ENCODE peak calls at places on chromosomes 2 and 18, in seven cellular contexts. V is NCI-H526, W is ascending aorta, H is MG63, P is right cardiac atrium, L is DMS53, F is RWPE1. U is an unnamed sample.

GRCh38 chr2:173555833-173556232 is 201.2 kb downstream of the CDCA7 start:
- DNase-seq in V (peak; percentile 14), W (no peak), H (no peak), P (no peak), L (peak; percentile 28), F (no peak), U (peak; percentile 66)

GRCh38 chr2:46239175-46239846 is 57.9 kb upstream of the EPAS1 start:
- DNase-seq in V (no peak), W (no peak), H (no peak), P (no peak), L (peak; percentile 32), F (no peak), U (no peak)

GRCh38 chr18:59140287-59140885 is 702 bp downstream of the SEC11C start:
- DNase-seq in V (no peak), W (no peak), H (peak; percentile 5), P (no peak), L (peak; percentile 79), F (peak; percentile 34), U (peak; percentile 86)

GRCh38 chr2:27020337-27020948 is 12.3 kb upstream of the TMEM214 start:
- DNase-seq in V (no peak), W (no peak), H (no peak), P (peak; percentile 84), L (no peak), F (no peak), U (no peak)

GRCh38 chr2:170505631-170506270 is 209.4 kb upstream of the SP5 start:
- DNase-seq in V (no peak), W (no peak), H (peak; percentile 53), P (peak; percentile 85), L (no peak), F (no peak), U (peak; percentile 40)

GRCh38 chr2:37390777-37391176 is 46.3 kb downstream of the QPCT start:
- DNase-seq in V (no peak), W (no peak), H (no peak), P (no peak), L (peak; percentile 67), F (no peak), U (no peak)

GRCh38 chr18:76518073-76518472 is 23.0 kb upstream of the ZNF516 start:
- DNase-seq in V (peak; percentile 54), W (no peak), H (no peak), P (no peak), L (peak; percentile 38), F (no peak), U (peak; percentile 64)

GRCh38 chr2:119432882-119433522 is 1.3 kb downstream of the TMEM37 start:
- DNase-seq in V (no peak), W (no peak), H (no peak), P (no peak), L (no peak), F (no peak), U (no peak)

GRCh38 chr2:215930505-215931233 is 82.7 kb downstream of the MREG start:
- DNase-seq in V (peak; percentile 12), W (no peak), H (no peak), P (no peak), L (no peak), F (peak; percentile 7), U (no peak)

GRCh38 chr2:33278245-33278943 is 198.1 kb upstream of the RASGRP3 start:
- DNase-seq in V (no peak), W (no peak), H (no peak), P (no peak), L (no peak), F (no peak), U (no peak)

GRCh38 chr2:147588191-147588590 is 256.6 kb upstream of the ACVR2A start:
- DNase-seq in V (no peak), W (no peak), H (peak; percentile 33), P (no peak), L (no peak), F (peak; percentile 26), U (no peak)

GRCh38 chr2:232489516-232490220 is 2.0 kb upstream of the ECEL1 start:
- DNase-seq in V (no peak), W (no peak), H (no peak), P (peak; percentile 12), L (no peak), F (no peak), U (no peak)

GRCh38 chr18:12102136-12102842 is 8.6 kb downstream of the ANKRD62 start:
- DNase-seq in V (no peak), W (no peak), H (no peak), P (no peak), L (no peak), F (no peak), U (no peak)

GRCh38 chr18:616380-616995 is 19.7 kb downstream of the CLUL1 start:
- DNase-seq in V (peak; percentile 33), W (no peak), H (no peak), P (no peak), L (peak; percentile 85), F (peak; percentile 41), U (peak; percentile 71)